ENCODE peak calls at places on chromosome 11, in nine cellular contexts. R is spleen; T is cardiac fibroblast; I is activated effector memory CD4-positive, alpha-beta T cell treated with anti-CD3 and anti-CD28 coated beads, Interleukin-2, amount 50 U/mL, for 16 hours; U is endothelial cell; S is HCT116; F is transverse colon; C is lower leg skin; J is erythroblast. O is an unnamed sample.

GRCh38 chr11:124402326-124402922 is 3.6 kb upstream of the OR8B3 start:
- DNase-seq in R (no peak), T (peak), I (peak), U (peak), S (peak), F (peak), C (no peak), J (peak), O (no peak)

GRCh38 chr11:91664521-91664920 is 560.1 kb upstream of the FAT3 start:
- DNase-seq in R (no peak), T (no peak), I (no peak), U (no peak), S (no peak), F (no peak), C (no peak), J (no peak), O (no peak)

GRCh38 chr11:100562102-100562501 is 125.0 kb upstream of the ARHGAP42 start:
- DNase-seq in R (no peak), T (peak), I (no peak), U (no peak), S (no peak), F (no peak), C (no peak), J (no peak), O (no peak)

GRCh38 chr11:99325807-99326206 is 305.1 kb downstream of the CNTN5 start:
- DNase-seq in R (no peak), T (peak), I (no peak), U (no peak), S (no peak), F (no peak), C (no peak), J (no peak), O (no peak)

GRCh38 chr11:8337115-8337386 is 73.4 kb upstream of the LMO1 start:
- DNase-seq in R (no peak), T (no peak), I (no peak), U (no peak), S (no peak), F (no peak), C (no peak), J (no peak), O (no peak)

GRCh38 chr11:16807306-16807705 is 68.9 kb downstream of the C11orf58 start:
- DNase-seq in R (peak), T (no peak), I (no peak), U (no peak), S (no peak), F (no peak), C (no peak), J (no peak), O (no peak)

GRCh38 chr11:121964591-121964990 is 151.4 kb downstream of the BLID start:
- DNase-seq in R (no peak), T (peak), I (no peak), U (no peak), S (no peak), F (no peak), C (no peak), J (no peak), O (no peak)

GRCh38 chr11:133479209-133479608 is 53.1 kb downstream of the OPCML start:
- DNase-seq in R (no peak), T (no peak), I (no peak), U (no peak), S (no peak), F (no peak), C (no peak), J (no peak), O (no peak)